ENCODE peak calls at places on chromosomes 12 and 14, in ten cellular contexts. Z, P, W, I, D, N, Q, V, H and X are unnamed samples.

GRCh38 chr14:70897475-70897874 is 9.8 kb upstream of the PCNX1 start:
- DNase-seq in Z (no peak), P (no peak), W (no peak), I (no peak), D (no peak), N (no peak), Q (no peak), V (no peak), H (no peak), X (no peak)

GRCh38 chr12:121128908-121129704 is 3.6 kb upstream of the P2RX7 start:
- DNase-seq in Z (no peak), P (peak), W (no peak), I (no peak), D (peak), N (peak), Q (peak), V (no peak), H (no peak), X (no peak)

GRCh38 chr12:54868690-54869089 is 14.4 kb downstream of the MUCL1 start:
- DNase-seq in Z (no peak), P (no peak), W (no peak), I (no peak), D (no peak), N (no peak), Q (no peak), V (no peak), H (no peak), X (no peak)

GRCh38 chr14:99574099-99574880 is 29.7 kb downstream of the CCDC85C start:
- DNase-seq in Z (no peak), P (no peak), W (peak), I (peak), D (peak), N (no peak), Q (no peak), V (peak), H (no peak), X (no peak)

GRCh38 chr14:70254476-70254961 is 65.8 kb upstream of the SLC8A3 start:
- DNase-seq in Z (no peak), P (peak), W (peak), I (peak), D (peak), N (peak), Q (peak), V (no peak), H (peak), X (no peak)

GRCh38 chr12:47391566-47391965 is 311.8 kb upstream of the AMIGO2 start:
- DNase-seq in Z (no peak), P (no peak), W (no peak), I (no peak), D (no peak), N (no peak), Q (no peak), V (no peak), H (no peak), X (no peak)

GRCh38 chr12:58916153-58916709 is 4.1 kb downstream of the LRIG3 start:
- DNase-seq in Z (no peak), P (no peak), W (no peak), I (no peak), D (no peak), N (no peak), Q (no peak), V (no peak), H (no peak), X (no peak)

GRCh38 chr14:39859314-39859713 is 427.1 kb upstream of the FBXO33 start:
- DNase-seq in Z (no peak), P (no peak), W (no peak), I (no peak), D (no peak), N (no peak), Q (no peak), V (no peak), H (no peak), X (no peak)